ENCODE peak calls at places on chromosomes 12 and 14, in eight cellular contexts. L is ELF-1; E is stromal cell of bone marrow; J is fibroblast of the aortic adventitia; K is germinal center; U is HCEC 1CT; N is foreskin keratinocyte; B is naive thymus-derived CD4-positive, alpha-beta T cell. O is an unnamed sample.

GRCh38 chr12:127588224-127588623 is 678.7 kb upstream of the TMEM132C start:
- DNase-seq in E (peak), B (no peak), U (peak), J (peak), K (no peak), L (no peak), N (no peak), O (peak)

GRCh38 chr12:115941362-115941761 is 336.1 kb downstream of the MED13L start:
- DNase-seq in E (peak), U (no peak), L (no peak), B (no peak), J (peak), K (no peak), N (no peak), O (peak)

GRCh38 chr14:105982664-105983063 is 456.3 kb downstream of the TMEM121 start:
- DNase-seq in J (no peak), N (no peak), U (no peak), E (no peak), L (no peak), B (no peak), K (no peak), O (no peak)

GRCh38 chr12:122865268-122866231 is 30.3 kb downstream of the HIP1R start:
- DNase-seq in U (no peak), L (no peak), J (no peak), K (peak), N (no peak), B (no peak), E (no peak), O (no peak)

GRCh38 chr12:46266869-46267617 is 1.8 kb downstream of the SLC38A1 start:
- DNase-seq in K (peak), N (no peak), U (peak), B (peak), E (no peak), J (peak), L (peak), O (no peak)

GRCh38 chr12:89951050-89951693 is 242.5 kb upstream of the ATP2B1 start:
- DNase-seq in E (peak), L (peak), J (peak), U (peak), N (peak), B (no peak), K (peak), O (no peak)

GRCh38 chr12:42630323-42630722 is 40.8 kb upstream of the PRICKLE1 start:
- DNase-seq in L (no peak), N (no peak), E (no peak), U (no peak), B (no peak), K (no peak), J (no peak), O (no peak)

GRCh38 chr12:120630139-120630895 is 10.1 kb upstream of the CABP1 start:
- DNase-seq in L (no peak), E (no peak), N (no peak), B (no peak), K (no peak), U (no peak), J (no peak), O (no peak)

GRCh38 chr14:52233693-52234092 is 33.8 kb upstream of the PTGDR start:
- DNase-seq in K (no peak), L (no peak), B (no peak), N (no peak), U (no peak), J (no peak), E (no peak), O (no peak)

GRCh38 chr12:114013601-114014345 is 47.6 kb upstream of the RBM19 start:
- DNase-seq in K (no peak), U (no peak), B (no peak), E (no peak), J (peak), N (no peak), L (peak), O (no peak)

GRCh38 chr12:69602954-69603353 is 7.8 kb downstream of the LRRC10 start:
- DNase-seq in B (no peak), N (no peak), E (no peak), J (no peak), K (no peak), U (no peak), L (no peak), O (no peak)

GRCh38 chr14:100446572-100446971 is 123.4 kb downstream of the SLC25A47 start:
- DNase-seq in U (no peak), K (no peak), N (no peak), L (peak), B (no peak), E (no peak), J (no peak), O (no peak)

GRCh38 chr12:55789893-55790292 is 27.6 kb downstream of the SARNP start:
- DNase-seq in E (no peak), N (no peak), L (no peak), B (no peak), J (no peak), K (no peak), U (no peak), O (no peak)

GRCh38 chr12:18387706-18388105 is 126.4 kb downstream of the PIK3C2G start:
- DNase-seq in U (no peak), L (no peak), J (no peak), E (no peak), K (no peak), N (no peak), B (no peak), O (no peak)

GRCh38 chr12:131130311-131130911 is 176.7 kb downstream of the ADGRD1 start:
- DNase-seq in N (no peak), E (no peak), J (no peak), L (no peak), K (no peak), U (no peak), B (no peak), O (no peak)

GRCh38 chr14:64721391-64721791 is 17.2 kb downstream of the PLEKHG3 start:
- DNase-seq in E (peak), J (peak), L (no peak), U (no peak), K (no peak), B (no peak), N (no peak), O (no peak)

GRCh38 chr14:105491366-105492006 is 440 bp downstream of the TEDC1 start:
- DNase-seq in K (peak), U (peak), J (peak), B (peak), L (peak), E (no peak), N (peak), O (peak)

GRCh38 chr12:40224439-40225291 is at the start of gene LRRK2:
- DNase-seq in B (peak), U (peak), K (peak), L (peak), J (peak), N (no peak), E (peak), O (peak)

GRCh38 chr14:34227834-34228662 is 234.0 kb downstream of the SPTSSA start:
- DNase-seq in U (no peak), K (peak), J (peak), B (peak), E (no peak), L (peak), N (no peak), O (peak)

GRCh38 chr14:25226214-25226613 is 176.3 kb upstream of the STXBP6 start:
- DNase-seq in B (no peak), J (no peak), U (no peak), N (no peak), L (no peak), E (no peak), K (no peak), O (no peak)

GRCh38 chr12:10721654-10722501 is 1.2 kb downstream of the YBX3 start:
- DNase-seq in L (peak), N (peak), U (peak), K (peak), B (peak), J (peak), E (peak), O (peak)

GRCh38 chr12:130184531-130185090 is 22.3 kb downstream of the FZD10 start:
- DNase-seq in K (no peak), J (no peak), N (no peak), E (no peak), L (no peak), B (no peak), U (no peak), O (no peak)

GRCh38 chr14:68964300-68965093 is 14.6 kb downstream of the ACTN1 start:
- DNase-seq in B (no peak), K (no peak), N (no peak), L (no peak), U (no peak), E (no peak), J (no peak), O (no peak)